ENCODE peak calls at places on chromosomes 16 and 17, in five cellular contexts. One of them, this sample, is unnamed. For H3K4me1, the result is how much of the 10 kb centered on the place peaks cover.

GRCh38 chr16:70381604-70382342 is 35.1 kb downstream of the DDX19A start:
- DNase-seq in thoracic aorta: peak
- DNase-seq in kidney: no peak
- DNase-seq in mucosa of descending colon: no peak
- DNase-seq in heart left ventricle: no peak
- DNase-seq in this sample: no peak

GRCh38 chr16:15790458-15790857 is 66.4 kb downstream of the MYH11 start:
- DNase-seq in kidney: no peak
- DNase-seq in thoracic aorta: no peak
- DNase-seq in mucosa of descending colon: no peak
- DNase-seq in heart left ventricle: no peak
- DNase-seq in this sample: no peak

GRCh38 chr17:43360739-43361498 is 37.9 kb upstream of the ARL4D start:
- DNase-seq in kidney: peak
- DNase-seq in thoracic aorta: peak
- DNase-seq in mucosa of descending colon: no peak
- DNase-seq in heart left ventricle: peak
- DNase-seq in this sample: peak

GRCh38 chr16:50273888-50274770 is 7.8 kb downstream of the ADCY7 start:
- DNase-seq in mucosa of descending colon: peak
- DNase-seq in kidney: peak
- DNase-seq in thoracic aorta: no peak
- DNase-seq in heart left ventricle: peak
- DNase-seq in this sample: no peak

GRCh38 chr17:22695228-22695619 is 1002.9 kb downstream of the KCNJ18 start:
- DNase-seq in heart left ventricle: no peak
- DNase-seq in mucosa of descending colon: no peak
- DNase-seq in thoracic aorta: no peak
- DNase-seq in kidney: no peak
- DNase-seq in this sample: no peak

GRCh38 chr16:66412182-66412581 is 14.9 kb upstream of the BEAN1 start:
- DNase-seq in mucosa of descending colon: no peak
- DNase-seq in heart left ventricle: no peak
- DNase-seq in kidney: no peak
- DNase-seq in thoracic aorta: no peak
- DNase-seq in this sample: no peak

GRCh38 chr16:84554627-84555328 is 50.3 kb upstream of the MEAK7 start:
- DNase-seq in kidney: no peak
- DNase-seq in mucosa of descending colon: no peak
- DNase-seq in thoracic aorta: no peak
- DNase-seq in heart left ventricle: no peak
- DNase-seq in this sample: no peak

GRCh38 chr16:84054271-84054670 is 11.7 kb upstream of the SLC38A8 start:
- DNase-seq in heart left ventricle: peak
- DNase-seq in thoracic aorta: no peak
- DNase-seq in mucosa of descending colon: peak
- DNase-seq in kidney: peak
- DNase-seq in this sample: no peak

GRCh38 chr16:12482821-12483220 is 320.9 kb downstream of the CPPED1 start:
- DNase-seq in kidney: no peak
- DNase-seq in heart left ventricle: no peak
- DNase-seq in thoracic aorta: no peak
- DNase-seq in mucosa of descending colon: no peak
- DNase-seq in this sample: no peak

GRCh38 chr17:73474370-73474988 is 162.7 kb upstream of the CDC42EP4 start:
- DNase-seq in mucosa of descending colon: peak
- DNase-seq in kidney: peak
- DNase-seq in heart left ventricle: peak
- DNase-seq in thoracic aorta: peak
- DNase-seq in this sample: peak

GRCh38 chr16:27169511-27170071 is 33.7 kb upstream of the KDM8 start:
- DNase-seq in mucosa of descending colon: no peak
- DNase-seq in heart left ventricle: no peak
- DNase-seq in thoracic aorta: no peak
- DNase-seq in kidney: no peak
- DNase-seq in this sample: peak

GRCh38 chr17:50169121-50169764 is 3.4 kb downstream of the SGCA start:
- DNase-seq in heart left ventricle: peak
- DNase-seq in thoracic aorta: no peak
- DNase-seq in kidney: peak
- DNase-seq in mucosa of descending colon: peak
- DNase-seq in this sample: peak

GRCh38 chr17:37648555-37648954 is 5.3 kb upstream of the DDX52 start:
- DNase-seq in heart left ventricle: no peak
- DNase-seq in kidney: no peak
- DNase-seq in thoracic aorta: no peak
- DNase-seq in mucosa of descending colon: no peak
- DNase-seq in this sample: peak

GRCh38 chr17:1767358-1767757 is 5.5 kb downstream of the SERPINF1 start:
- DNase-seq in kidney: no peak
- DNase-seq in thoracic aorta: no peak
- DNase-seq in mucosa of descending colon: no peak
- DNase-seq in heart left ventricle: no peak
- DNase-seq in this sample: no peak

GRCh38 chr17:17963066-17963465 is 9.1 kb downstream of the TOM1L2 start:
- DNase-seq in mucosa of descending colon: no peak
- DNase-seq in kidney: no peak
- DNase-seq in heart left ventricle: no peak
- DNase-seq in thoracic aorta: no peak
- DNase-seq in this sample: no peak
- H3K4me1 ChIP-seq in mucosa of descending colon: under half
- H3K4me1 ChIP-seq in kidney: under half
- H3K4me1 ChIP-seq in heart left ventricle: under half
- H3K4me1 ChIP-seq in thoracic aorta: under half
- H3K4me1 ChIP-seq in this sample: under half

GRCh38 chr17:59786536-59787319 is 79.3 kb downstream of the VMP1 start:
- DNase-seq in heart left ventricle: peak
- DNase-seq in kidney: no peak
- DNase-seq in mucosa of descending colon: no peak
- DNase-seq in thoracic aorta: peak
- DNase-seq in this sample: peak

GRCh38 chr17:59786213-59786535 is 78.7 kb downstream of the VMP1 start:
- DNase-seq in heart left ventricle: no peak
- DNase-seq in kidney: no peak
- DNase-seq in thoracic aorta: no peak
- DNase-seq in mucosa of descending colon: no peak
- DNase-seq in this sample: no peak

GRCh38 chr17:59791603-59792457 is 84.4 kb downstream of the VMP1 start:
- DNase-seq in thoracic aorta: no peak
- DNase-seq in heart left ventricle: no peak
- DNase-seq in kidney: no peak
- DNase-seq in mucosa of descending colon: no peak
- DNase-seq in this sample: no peak

GRCh38 chr17:59793249-59793648 is 85.8 kb downstream of the VMP1 start:
- DNase-seq in kidney: no peak
- DNase-seq in thoracic aorta: no peak
- DNase-seq in heart left ventricle: no peak
- DNase-seq in mucosa of descending colon: no peak
- DNase-seq in this sample: no peak

DNA sequence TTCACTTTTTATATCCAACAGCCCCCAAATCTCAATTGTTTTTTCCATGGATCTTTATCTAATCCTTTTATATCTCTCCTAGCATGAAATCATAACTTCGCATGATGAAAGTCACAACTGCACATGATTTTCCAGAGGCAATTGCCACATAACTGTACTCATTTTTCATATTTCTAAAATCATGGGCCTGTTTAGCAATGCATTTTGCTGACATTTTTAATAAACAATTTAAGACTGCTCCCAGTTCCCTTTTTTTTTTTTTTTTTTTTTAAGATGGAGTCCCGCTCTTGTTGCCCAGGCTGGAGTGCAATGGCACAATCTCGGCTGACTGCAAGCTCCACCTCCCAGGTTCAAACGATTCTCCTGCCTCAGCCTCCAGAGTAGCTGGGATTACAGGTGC is 83.5 kb downstream of the VMP1 start:
- DNase-seq in thoracic aorta: no peak
- DNase-seq in mucosa of descending colon: no peak
- DNase-seq in heart left ventricle: no peak
- DNase-seq in kidney: no peak
- DNase-seq in this sample: no peak
- H3K4me1 ChIP-seq in thoracic aorta: under half
- H3K4me1 ChIP-seq in mucosa of descending colon: under half
- H3K4me1 ChIP-seq in heart left ventricle: under half
- H3K4me1 ChIP-seq in kidney: under half
- H3K4me1 ChIP-seq in this sample: under half

GRCh38 chr16:75087040-75087979 is 29.3 kb downstream of the LDHD start:
- DNase-seq in mucosa of descending colon: no peak
- DNase-seq in kidney: peak
- DNase-seq in thoracic aorta: no peak
- DNase-seq in heart left ventricle: peak
- DNase-seq in this sample: peak
- H3K4me1 ChIP-seq in mucosa of descending colon: under half
- H3K4me1 ChIP-seq in kidney: under half
- H3K4me1 ChIP-seq in thoracic aorta: under half
- H3K4me1 ChIP-seq in heart left ventricle: under half
- H3K4me1 ChIP-seq in this sample: under half

GRCh38 chr17:64329571-64329970 is 61.1 kb downstream of the PECAM1 start:
- DNase-seq in heart left ventricle: no peak
- DNase-seq in kidney: no peak
- DNase-seq in mucosa of descending colon: no peak
- DNase-seq in thoracic aorta: no peak
- DNase-seq in this sample: no peak

GRCh38 chr17:64327201-64327930 is 63.3 kb downstream of the PECAM1 start:
- DNase-seq in thoracic aorta: no peak
- DNase-seq in kidney: no peak
- DNase-seq in mucosa of descending colon: no peak
- DNase-seq in heart left ventricle: peak
- DNase-seq in this sample: peak

GRCh38 chr17:64328875-64329405 is 61.7 kb downstream of the PECAM1 start:
- DNase-seq in heart left ventricle: no peak
- DNase-seq in thoracic aorta: no peak
- DNase-seq in mucosa of descending colon: no peak
- DNase-seq in kidney: no peak
- DNase-seq in this sample: no peak

GRCh38 chr17:64326420-64327054 is 63.5 kb upstream of the TEX2 start:
- DNase-seq in mucosa of descending colon: peak
- DNase-seq in kidney: peak
- DNase-seq in heart left ventricle: peak
- DNase-seq in thoracic aorta: peak
- DNase-seq in this sample: peak

DNA sequence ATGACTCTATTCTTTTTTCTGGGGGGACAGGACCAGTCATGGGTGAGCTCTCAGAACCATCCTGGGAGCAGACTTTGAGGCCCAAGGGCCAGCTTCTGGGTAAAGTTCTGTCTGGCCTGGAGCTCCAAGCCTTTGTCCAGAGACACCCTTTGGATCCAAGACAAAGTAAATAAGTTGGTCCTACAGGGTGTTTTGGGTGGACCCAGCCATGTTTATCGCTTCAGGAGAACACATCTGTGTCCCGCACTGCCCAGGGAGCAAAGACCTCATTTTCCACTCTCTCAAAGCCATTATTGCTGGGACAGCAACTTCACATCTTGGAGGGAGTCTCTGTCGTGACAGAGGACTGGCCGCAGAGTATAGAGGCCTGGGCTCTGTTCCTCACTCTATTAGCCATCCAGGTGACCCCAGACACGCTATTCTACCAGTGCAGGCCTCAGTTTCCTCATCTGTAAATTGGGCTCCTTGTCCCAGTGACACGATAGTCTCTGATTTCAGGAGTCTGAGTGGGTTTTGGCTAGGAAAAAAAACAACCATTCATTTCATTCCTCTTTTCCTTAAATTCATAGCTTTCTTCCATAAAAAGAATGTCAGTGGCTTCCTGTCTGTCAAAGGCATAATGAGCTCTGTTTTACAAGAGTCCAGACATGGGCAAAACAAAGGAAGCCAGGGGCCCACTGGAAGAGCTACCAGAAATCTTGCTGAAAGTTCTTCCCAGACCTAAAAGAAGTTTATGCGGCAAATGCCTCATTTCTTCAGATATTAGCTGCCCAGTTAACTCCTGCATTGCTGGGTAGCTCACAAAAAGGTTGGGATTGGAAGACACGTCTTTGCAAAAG is 62.4 kb downstream of the PECAM1 start:
- DNase-seq in kidney: no peak
- DNase-seq in mucosa of descending colon: no peak
- DNase-seq in heart left ventricle: peak
- DNase-seq in thoracic aorta: no peak
- DNase-seq in this sample: no peak
- H3K4me1 ChIP-seq in kidney: under half
- H3K4me1 ChIP-seq in mucosa of descending colon: under half
- H3K4me1 ChIP-seq in heart left ventricle: under half
- H3K4me1 ChIP-seq in thoracic aorta: under half
- H3K4me1 ChIP-seq in this sample: under half

DNA sequence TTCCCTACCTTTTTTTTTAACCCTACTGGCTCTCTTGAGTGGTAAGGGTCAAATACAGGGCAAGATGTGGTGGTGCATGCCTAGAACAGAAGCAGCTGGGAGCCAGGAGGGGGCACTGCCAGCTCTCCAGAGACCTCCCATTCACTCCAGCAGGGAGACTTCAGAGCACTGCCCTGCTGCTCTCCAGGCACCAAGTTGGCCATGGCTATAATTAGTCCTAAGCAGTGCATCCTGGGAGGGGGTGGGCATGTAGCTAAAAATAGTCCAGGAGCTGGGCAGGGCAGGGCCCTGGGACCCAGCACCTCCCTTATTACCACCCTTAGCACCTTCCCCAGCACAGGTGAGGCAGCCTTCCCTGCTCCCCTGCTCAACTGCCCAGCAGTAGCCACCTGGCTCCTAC is 3.5 kb downstream of the CORO6 start:
- DNase-seq in thoracic aorta: no peak
- DNase-seq in heart left ventricle: peak
- DNase-seq in kidney: no peak
- DNase-seq in mucosa of descending colon: no peak
- DNase-seq in this sample: peak
- H3K4me1 ChIP-seq in thoracic aorta: under half
- H3K4me1 ChIP-seq in heart left ventricle: half or more
- H3K4me1 ChIP-seq in kidney: under half
- H3K4me1 ChIP-seq in mucosa of descending colon: under half
- H3K4me1 ChIP-seq in this sample: under half

DNA sequence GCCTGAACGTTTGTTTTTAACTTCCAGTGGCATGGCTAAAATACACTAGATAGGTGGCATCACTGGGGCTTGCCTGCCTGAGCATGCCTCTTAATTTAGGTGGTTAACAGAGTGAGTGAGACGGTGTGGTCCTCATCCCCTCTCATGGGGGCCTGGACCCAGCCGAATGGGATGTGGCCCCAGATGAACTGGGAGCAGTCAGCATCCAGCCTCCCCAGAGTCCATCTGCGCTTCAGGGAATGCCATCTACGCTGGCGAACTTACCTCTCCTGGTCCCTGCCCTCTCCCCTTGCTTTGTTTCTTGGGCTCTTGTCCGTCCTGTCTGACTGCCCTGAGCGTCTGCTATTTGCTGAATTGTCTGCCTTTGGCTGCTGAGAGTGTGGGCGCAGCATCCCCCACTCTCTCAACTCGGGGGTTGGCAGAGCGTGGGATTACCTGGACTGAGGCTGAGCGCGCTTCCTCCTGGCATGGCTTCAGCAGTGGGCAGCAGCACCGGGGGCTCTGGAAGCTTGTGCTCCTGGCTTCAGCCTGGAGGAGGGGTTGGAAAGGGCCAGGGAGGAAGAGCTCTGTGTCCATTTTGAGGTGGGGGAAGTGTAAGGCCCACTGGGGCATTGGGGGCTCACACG is 2.1 kb downstream of the RAB40C start:
- DNase-seq in heart left ventricle: no peak
- DNase-seq in thoracic aorta: no peak
- DNase-seq in kidney: peak
- DNase-seq in mucosa of descending colon: no peak
- DNase-seq in this sample: no peak
- H3K4me1 ChIP-seq in heart left ventricle: under half
- H3K4me1 ChIP-seq in thoracic aorta: under half
- H3K4me1 ChIP-seq in kidney: half or more
- H3K4me1 ChIP-seq in mucosa of descending colon: half or more
- H3K4me1 ChIP-seq in this sample: under half

This sample was measured in fibroblast of lung.